ENCODE peak calls at places on chromosomes 11 and 22, in ten cellular contexts. Q is AG04450; W is cardiac muscle cell; F is GM23338; H is SK-N-SH; A is heart left ventricle; D is hepatocyte; J is neural progenitor cell; S is SJCRH30; B is CD4-positive, alpha-beta memory T cell. Y is an unnamed sample.

GRCh38 chr22:33240901-33241300 is 182.7 kb upstream of the SYN3 start:
- DNase-seq in Q (no peak), W (peak; percentile 1), F (no peak), H (no peak), A (no peak), D (no peak), J (no peak), S (no peak), B (no peak), Y (no peak)

GRCh38 chr11:32109138-32109537 is 18.3 kb downstream of the RCN1 start:
- DNase-seq in Q (peak; percentile 72), W (no peak), F (no peak), H (no peak), A (no peak), D (no peak), J (no peak), S (no peak), B (no peak), Y (no peak)

GRCh38 chr11:8220261-8221024 is 43.2 kb downstream of the LMO1 start:
- DNase-seq in Q (no peak), W (no peak), F (no peak), H (no peak), A (no peak), D (no peak), J (no peak), S (no peak), B (no peak), Y (no peak)

GRCh38 chr22:43636086-43636485 is 176.0 kb downstream of the EFCAB6 start:
- DNase-seq in Q (no peak), W (no peak), F (no peak), H (no peak), A (no peak), D (no peak), J (no peak), S (no peak), B (no peak), Y (peak; percentile 21)

GRCh38 chr22:37747090-37747714 is 50.4 kb downstream of the TRIOBP start:
- DNase-seq in Q (no peak), W (peak; percentile 41), F (no peak), H (peak; percentile 60), A (peak; percentile 69), D (peak; percentile 48), J (peak; percentile 31), S (no peak), B (no peak), Y (peak; percentile 70)

GRCh38 chr11:47460571-47461235 is 11.8 kb upstream of the RAPSN start:
- DNase-seq in Q (no peak), W (no peak), F (no peak), H (no peak), A (no peak), D (no peak), J (no peak), S (no peak), B (no peak), Y (no peak)

GRCh38 chr22:37370306-37370979 is 56.8 kb downstream of the ELFN2 start:
- DNase-seq in Q (no peak), W (no peak), F (no peak), H (no peak), A (peak; percentile 45), D (no peak), J (no peak), S (no peak), B (no peak), Y (no peak)

GRCh38 chr11:105000797-105001196 is 22.2 kb downstream of the CASP5 start:
- DNase-seq in Q (no peak), W (no peak), F (peak; percentile 62), H (no peak), A (no peak), D (no peak), J (peak; percentile 33), S (no peak), B (peak; percentile 51), Y (peak; percentile 3)

GRCh38 chr22:49216579-49216978 is 611.1 kb downstream of the BRD1 start:
- DNase-seq in Q (no peak), W (no peak), F (no peak), H (no peak), A (no peak), D (no peak), J (no peak), S (peak; percentile 2), B (no peak), Y (no peak)

GRCh38 chr11:17256512-17256911 is 20.0 kb upstream of the NUCB2 start:
- DNase-seq in Q (peak; percentile 90), W (peak; percentile 98), F (no peak), H (no peak), A (no peak), D (peak; percentile 35), J (no peak), S (no peak), B (no peak), Y (no peak)

GRCh38 chr22:35728639-35729308 is 11.1 kb downstream of the APOL5 start:
- DNase-seq in Q (no peak), W (no peak), F (no peak), H (no peak), A (no peak), D (no peak), J (no peak), S (no peak), B (no peak), Y (no peak)
- H3K4me3 ChIP-seq in Q (no peak overlapping the region), W (no peak overlapping the region), F (no peak overlapping the region), H (no peak overlapping the region), A (no peak overlapping the region), D (no peak overlapping the region), J (no peak overlapping the region), S (no peak overlapping the region), B (no peak overlapping the region), Y (no peak overlapping the region)

GRCh38 chr11:11608783-11609232 is 13.0 kb downstream of the GALNT18 start:
- DNase-seq in Q (no peak), W (peak; percentile 41), F (no peak), H (peak; percentile 28), A (no peak), D (no peak), J (no peak), S (peak; percentile 18), B (no peak), Y (no peak)

GRCh38 chr11:11605181-11605580 is 16.6 kb downstream of the GALNT18 start:
- DNase-seq in Q (no peak), W (no peak), F (no peak), H (no peak), A (no peak), D (no peak), J (no peak), S (no peak), B (no peak), Y (no peak)

GRCh38 chr11:11604340-11604992 is 17.3 kb downstream of the GALNT18 start:
- DNase-seq in Q (no peak), W (no peak), F (no peak), H (no peak), A (no peak), D (no peak), J (no peak), S (no peak), B (no peak), Y (no peak)

GRCh38 chr11:11607772-11608171 is 14.0 kb downstream of the GALNT18 start:
- DNase-seq in Q (no peak), W (no peak), F (peak; percentile 28), H (no peak), A (no peak), D (no peak), J (no peak), S (no peak), B (no peak), Y (no peak)

GRCh38 chr11:11605821-11606450 is 15.9 kb downstream of the GALNT18 start:
- DNase-seq in Q (no peak), W (no peak), F (no peak), H (no peak), A (no peak), D (no peak), J (no peak), S (no peak), B (no peak), Y (no peak)
- H3K27me3 ChIP-seq in Q (no peaks in the 10 kb centered on the region), W (peaks cover 55% of the 10 kb centered on the region), F (no peaks in the 10 kb centered on the region), H (no peaks in the 10 kb centered on the region), A (no peaks in the 10 kb centered on the region), D (no peaks in the 10 kb centered on the region), J (no peaks in the 10 kb centered on the region), S (no peaks in the 10 kb centered on the region), B (no peaks in the 10 kb centered on the region), Y (no peaks in the 10 kb centered on the region)

GRCh38 chr22:23071163-23072034 is 1.1 kb downstream of the GNAZ start:
- DNase-seq in Q (no peak), W (no peak), F (no peak), H (peak; percentile 48), A (no peak), D (no peak), J (no peak), S (no peak), B (no peak), Y (no peak)
- H3K4me3 ChIP-seq in Q (no peak overlapping the region), W (peak overlapping the region; percentile 48), F (peak overlapping the region; percentile 76), H (peak overlapping the region; percentile 78), A (peak overlapping the region; percentile 71), D (no peak overlapping the region), J (peak overlapping the region; percentile 95), S (peak overlapping the region; percentile 81), B (no peak overlapping the region), Y (peak overlapping the region; percentile 54)

GRCh38 chr22:44683237-44683636 is 18.8 kb upstream of the PRR5 start:
- DNase-seq in Q (no peak), W (no peak), F (no peak), H (no peak), A (no peak), D (no peak), J (no peak), S (no peak), B (no peak), Y (no peak)

GRCh38 chr22:44684506-44685383 is 17.3 kb upstream of the PRR5 start:
- DNase-seq in Q (peak; percentile 83), W (peak; percentile 94), F (peak; percentile 97), H (peak; percentile 92), A (peak; percentile 74), D (peak; percentile 95), J (peak; percentile 93), S (peak; percentile 92), B (peak; percentile 83), Y (peak; percentile 97)

GRCh38 chr22:44683881-44684280 is 18.1 kb upstream of the PRR5 start:
- DNase-seq in Q (no peak), W (no peak), F (no peak), H (no peak), A (no peak), D (no peak), J (no peak), S (no peak), B (no peak), Y (no peak)

GRCh38 chr22:44680481-44680894 is 21.5 kb upstream of the PRR5 start:
- DNase-seq in Q (no peak), W (no peak), F (no peak), H (peak; percentile 75), A (no peak), D (no peak), J (no peak), S (no peak), B (no peak), Y (no peak)

DNA sequence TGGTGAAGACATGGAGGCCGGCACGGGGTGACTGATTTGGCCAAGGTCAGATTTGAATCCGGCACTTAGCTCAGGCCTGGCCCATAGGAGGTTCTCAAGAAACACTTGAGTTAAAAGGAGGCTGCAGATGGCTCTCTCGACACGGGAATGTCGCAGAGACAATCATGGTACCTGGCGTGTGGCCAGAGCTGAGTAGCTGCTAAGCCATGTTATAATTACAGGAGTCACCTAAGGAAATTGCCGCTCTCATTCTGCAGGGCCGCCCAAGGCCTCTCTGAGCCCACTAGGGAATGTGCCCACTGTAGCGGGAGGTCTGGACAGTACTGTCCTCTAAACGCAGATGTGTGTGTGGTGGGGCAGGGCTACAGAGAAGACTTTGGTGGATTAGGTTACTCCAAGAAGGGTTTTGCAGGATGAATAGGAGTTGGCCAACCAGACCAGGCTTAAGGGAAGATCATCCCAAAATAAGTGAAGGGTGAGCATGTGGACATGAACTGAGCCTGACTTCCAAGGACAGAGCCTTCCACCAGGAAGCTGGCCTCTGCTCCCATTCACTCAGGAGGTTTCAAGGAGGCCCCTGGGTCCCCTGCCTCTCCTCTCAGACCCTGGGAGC is 19.3 kb upstream of the PRR5 start:
- DNase-seq in Q (no peak), W (no peak), F (no peak), H (no peak), A (no peak), D (no peak), J (no peak), S (no peak), B (no peak), Y (no peak)
- H3K27me3 ChIP-seq in Q (no peaks in the 10 kb centered on the region), W (no peaks in the 10 kb centered on the region), F (no peaks in the 10 kb centered on the region), H (no peaks in the 10 kb centered on the region), A (no peaks in the 10 kb centered on the region), D (no peaks in the 10 kb centered on the region), J (no peaks in the 10 kb centered on the region), S (no peaks in the 10 kb centered on the region), B (no peaks in the 10 kb centered on the region), Y (no peaks in the 10 kb centered on the region)